ENCODE peak calls at places on chromosome 20, in seven cellular contexts. C is suprapubic skin, Y is cardiac fibroblast, M is WTC11, T is IMR-90, R is SK-N-SH, J is endothelial cell of umbilical vein. I is an unnamed sample.

GRCh38 chr20:63625771-63626423 is 1.0 kb downstream of the GMEB2 start:
- DNase-seq in M (no peak), J (no peak), R (peak), T (peak), C (no peak), Y (peak), I (peak)

GRCh38 chr20:37615507-37616425 is 78.1 kb upstream of the CTNNBL1 start:
- DNase-seq in C (no peak), T (no peak), M (peak), J (peak), R (peak), Y (peak), I (peak)

GRCh38 chr20:57222631-57222950 is 43.9 kb downstream of the BMP7 start:
- DNase-seq in M (no peak), J (no peak), T (no peak), Y (no peak), R (no peak), C (no peak), I (no peak)

GRCh38 chr20:58397429-58397828 is 8.4 kb downstream of the VAPB start:
- DNase-seq in J (no peak), R (no peak), Y (no peak), C (no peak), M (no peak), T (no peak), I (no peak)

GRCh38 chr20:45969712-45970634 is 2.0 kb downstream of the ZNF335 start:
- DNase-seq in M (peak), J (peak), C (peak), T (peak), Y (peak), R (peak), I (peak)

GRCh38 chr20:38579219-38579618 is 1.8 kb upstream of the ADIG start:
- DNase-seq in C (no peak), Y (no peak), T (no peak), R (no peak), M (no peak), J (no peak), I (no peak)

GRCh38 chr20:1019344-1019743 is 17.2 kb upstream of the RSPO4 start:
- DNase-seq in C (no peak), Y (no peak), R (no peak), J (no peak), T (no peak), M (no peak), I (no peak)

GRCh38 chr20:52230406-52230805 is 38.8 kb upstream of the ZFP64 start:
- DNase-seq in T (no peak), J (no peak), M (no peak), R (no peak), C (no peak), Y (peak), I (peak)

GRCh38 chr20:45111799-45112471 is 3.0 kb downstream of the WFDC5 start:
- DNase-seq in Y (peak), R (peak), J (peak), M (peak), C (no peak), T (no peak), I (no peak)

GRCh38 chr20:50313223-50313820 is 122.7 kb downstream of the CEBPB start:
- DNase-seq in T (peak), J (no peak), M (no peak), R (no peak), Y (peak), C (no peak), I (no peak)

GRCh38 chr20:34473262-34473883 is 42.8 kb upstream of the DYNLRB1 start:
- DNase-seq in J (peak), M (peak), R (peak), Y (peak), T (peak), C (no peak), I (peak)

GRCh38 chr20:46400828-46401477 is 5.5 kb downstream of the ELMO2 start:
- DNase-seq in J (peak), Y (peak), M (no peak), R (no peak), C (no peak), T (peak), I (peak)

GRCh38 chr20:24795444-24795843 is 153.6 kb upstream of the CST7 start:
- DNase-seq in J (no peak), R (no peak), M (no peak), T (peak), C (no peak), Y (no peak), I (peak)

GRCh38 chr20:23349338-23350006 is 1.1 kb upstream of the NXT1 start:
- DNase-seq in M (no peak), R (peak), T (no peak), Y (no peak), C (no peak), J (no peak), I (peak)

GRCh38 chr20:50535162-50535561 is 25.0 kb downstream of the PTPN1 start:
- DNase-seq in T (no peak), Y (no peak), R (no peak), C (no peak), J (no peak), M (no peak), I (no peak)

GRCh38 chr20:46084805-46085792 is 4.7 kb downstream of the NCOA5 start:
- DNase-seq in T (peak), Y (peak), J (peak), R (no peak), M (no peak), C (no peak), I (peak)

GRCh38 chr20:53171065-53171464 is 198.9 kb downstream of the TSHZ2 start:
- DNase-seq in M (no peak), T (no peak), J (no peak), Y (no peak), R (peak), C (no peak), I (no peak)

GRCh38 chr20:33444797-33445560 is 1.4 kb upstream of the SNTA1 start:
- DNase-seq in Y (peak), M (peak), J (no peak), T (no peak), C (no peak), R (no peak), I (no peak)

GRCh38 chr20:45427236-45428149 is 11.6 kb downstream of the PIGT start:
- DNase-seq in T (no peak), M (no peak), R (peak), Y (no peak), J (no peak), C (no peak), I (no peak)

GRCh38 chr20:53736757-53737403 is 143.2 kb upstream of the ZNF217 start:
- DNase-seq in Y (peak), J (peak), T (peak), M (no peak), R (no peak), C (no peak), I (no peak)

GRCh38 chr20:23257106-23257761 is 93.4 kb upstream of the NXT1 start:
- DNase-seq in C (peak), R (no peak), Y (peak), J (peak), T (peak), M (no peak), I (peak)

GRCh38 chr20:32067234-32067821 is 15.3 kb downstream of the HCK start:
- DNase-seq in Y (peak), R (no peak), J (no peak), T (peak), M (no peak), C (no peak), I (peak)

GRCh38 chr20:46808565-46808964 is 86.1 kb upstream of the EYA2 start:
- DNase-seq in R (no peak), C (no peak), Y (no peak), M (no peak), J (no peak), T (no peak), I (no peak)

GRCh38 chr20:25005661-25006060 is 13.1 kb upstream of the APMAP start:
- DNase-seq in C (peak), T (no peak), M (no peak), J (no peak), Y (no peak), R (no peak), I (peak)

GRCh38 chr20:24653306-24653705 is 183.9 kb downstream of the SYNDIG1 start:
- DNase-seq in T (peak), J (no peak), Y (peak), R (no peak), C (no peak), M (no peak), I (peak)

GRCh38 chr20:16434087-16434664 is 139.1 kb downstream of the KIF16B start:
- DNase-seq in Y (peak), R (peak), J (peak), T (peak), C (no peak), M (peak), I (peak)

GRCh38 chr20:50083034-50083433 is 29.9 kb downstream of the UBE2V1 start:
- DNase-seq in J (no peak), R (no peak), M (no peak), C (peak), Y (no peak), T (no peak), I (no peak)

GRCh38 chr20:52379723-52380336 is 188.3 kb upstream of the ZFP64 start:
- DNase-seq in Y (peak), J (peak), M (peak), C (no peak), T (peak), R (peak), I (peak)

GRCh38 chr20:1165521-1165920 is 19.3 kb downstream of the TMEM74B start:
- DNase-seq in J (no peak), Y (no peak), M (no peak), R (no peak), T (no peak), C (no peak), I (no peak)

GRCh38 chr20:48010623-48011022 is 225.3 kb upstream of the SULF2 start:
- DNase-seq in J (no peak), T (no peak), Y (no peak), C (no peak), M (no peak), R (no peak), I (no peak)

GRCh38 chr20:48011025-48011424 is 225.7 kb upstream of the SULF2 start:
- DNase-seq in C (no peak), T (no peak), M (no peak), Y (no peak), J (no peak), R (no peak), I (no peak)

GRCh38 chr20:48008850-48009535 is 223.7 kb upstream of the SULF2 start:
- DNase-seq in T (peak), R (no peak), J (no peak), Y (no peak), M (no peak), C (no peak), I (no peak)

GRCh38 chr20:48015136-48015925 is 230.1 kb upstream of the SULF2 start:
- DNase-seq in Y (no peak), T (peak), C (no peak), R (no peak), J (no peak), M (no peak), I (peak)

DNA sequence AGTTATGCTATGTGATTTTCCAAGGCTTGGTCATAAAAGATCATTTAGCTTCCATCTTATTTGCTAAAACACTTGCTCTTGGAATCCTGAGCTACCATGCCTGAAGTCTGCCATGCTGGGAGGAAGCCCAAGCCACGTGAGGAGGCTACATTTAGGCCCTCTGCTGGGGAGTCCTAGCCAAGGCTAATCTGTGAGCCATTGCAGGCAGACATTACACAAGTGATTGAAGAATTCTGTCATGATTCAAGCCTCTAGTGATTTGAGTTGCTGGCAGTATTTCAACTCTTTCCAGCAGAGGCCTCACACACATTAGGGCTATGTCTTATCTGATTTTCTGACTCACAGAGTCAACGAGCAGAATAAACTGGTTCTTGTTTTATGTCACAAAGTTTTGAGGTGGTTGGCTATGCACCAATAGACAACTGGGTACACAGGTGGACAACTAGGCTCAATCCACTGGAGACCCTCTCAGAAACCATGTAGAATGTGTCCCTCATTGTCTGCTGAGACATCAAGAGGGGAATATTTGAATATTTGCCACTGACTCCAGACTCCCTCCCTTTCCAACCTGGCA is 227.2 kb upstream of the SULF2 start:
- DNase-seq in M (no peak), Y (peak), J (no peak), C (no peak), R (peak), T (peak), I (peak)
- TF ChIP-seq CTCF in M (no peak), Y (no peak), J (no peak), C (no peak), R (peak), T (no peak), I (no peak)

GRCh38 chr20:17966432-17967312 is 1.9 kb downstream of the SNX5 start:
- DNase-seq in T (peak), J (peak), Y (peak), C (no peak), M (no peak), R (peak), I (peak)
- TF ChIP-seq CTCF in T (peak), J (peak), Y (peak), C (peak), M (no peak), R (peak), I (peak)

GRCh38 chr20:9500121-9500911 is 14.1 kb upstream of the LAMP5 start:
- DNase-seq in M (no peak), Y (no peak), R (no peak), T (peak), C (no peak), J (no peak), I (no peak)

GRCh38 chr20:9506964-9507369 is 7.4 kb upstream of the LAMP5 start:
- DNase-seq in C (no peak), Y (no peak), T (no peak), R (peak), M (peak), J (no peak), I (no peak)

GRCh38 chr20:9506337-9506821 is 8.0 kb upstream of the LAMP5 start:
- DNase-seq in T (no peak), M (peak), R (no peak), Y (no peak), C (no peak), J (no peak), I (no peak)

GRCh38 chr20:9501473-9501872 is 12.9 kb upstream of the LAMP5 start:
- DNase-seq in J (no peak), C (no peak), R (no peak), Y (no peak), T (no peak), M (no peak), I (no peak)

GRCh38 chr20:9503530-9504251 is 10.7 kb upstream of the LAMP5 start:
- DNase-seq in C (no peak), R (no peak), M (peak), J (no peak), T (peak), Y (no peak), I (peak)
- TF ChIP-seq CTCF in C (no peak), R (peak), M (no peak), J (no peak), T (peak), Y (no peak), I (peak)

GRCh38 chr20:40442181-40442963 is 246.7 kb downstream of the MAFB start:
- DNase-seq in R (peak), T (no peak), M (peak), J (no peak), Y (peak), C (no peak), I (peak)
- TF ChIP-seq CTCF in R (no peak), T (no peak), M (peak), J (no peak), Y (no peak), C (no peak), I (peak)

DNA sequence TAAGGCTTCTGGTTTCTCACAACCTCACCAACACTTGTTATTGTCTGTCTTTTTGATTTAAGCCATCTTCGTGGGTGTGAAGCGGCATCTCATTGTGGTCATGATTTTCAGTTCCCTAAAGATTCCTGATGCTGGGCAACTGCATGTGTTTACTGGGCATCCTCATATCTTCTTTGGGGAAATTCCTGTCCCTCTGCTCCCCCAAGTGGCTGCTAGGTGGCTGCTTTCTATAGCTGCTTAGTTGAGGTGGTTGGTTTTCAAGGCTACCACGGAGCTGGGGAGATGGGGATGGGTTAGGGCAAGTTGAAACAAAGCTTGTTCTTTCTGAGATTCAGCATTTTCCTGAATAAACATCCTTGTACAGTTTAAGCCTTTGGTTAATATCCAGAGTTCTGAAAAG is 403.9 kb upstream of the SULF2 start:
- DNase-seq in T (no peak), Y (no peak), J (peak), R (no peak), M (peak), C (no peak), I (peak)
- TF ChIP-seq CTCF in T (no peak), Y (peak), J (peak), R (peak), M (no peak), C (no peak), I (peak)

DNA sequence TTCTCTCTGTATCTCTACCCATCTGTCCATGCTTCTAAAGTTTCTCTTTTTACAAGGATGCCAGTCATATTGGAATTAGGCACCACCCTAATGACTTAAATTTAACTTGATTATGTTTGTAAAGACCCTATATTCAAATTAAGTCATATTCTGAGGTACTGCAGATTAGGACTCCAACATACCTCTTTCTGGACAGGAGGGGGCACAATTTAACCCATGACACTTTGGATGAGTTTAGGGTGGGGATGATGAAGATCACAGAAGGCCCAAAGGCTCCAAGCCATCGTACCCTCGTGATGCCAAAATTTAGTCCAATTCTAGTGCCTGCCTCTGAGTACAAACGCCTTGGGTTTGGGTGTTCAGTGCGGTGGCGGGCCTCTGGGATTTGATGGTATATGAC is 15.0 kb upstream of the NKX2-2 start:
- DNase-seq in M (no peak), C (no peak), T (no peak), R (no peak), J (no peak), Y (no peak), I (no peak)
- TF ChIP-seq CTCF in M (no peak), C (no peak), T (no peak), R (no peak), J (no peak), Y (no peak), I (no peak)

GRCh38 chr20:36031806-36032205 is 63.4 kb downstream of the CNBD2 start:
- DNase-seq in T (no peak), Y (no peak), J (no peak), C (no peak), M (no peak), R (no peak), I (no peak)

GRCh38 chr20:36035720-36036119 is 67.3 kb downstream of the CNBD2 start:
- DNase-seq in J (no peak), C (no peak), M (no peak), T (no peak), R (no peak), Y (no peak), I (no peak)

GRCh38 chr20:36040571-36040970 is 72.2 kb downstream of the CNBD2 start:
- DNase-seq in Y (no peak), J (no peak), R (no peak), C (no peak), T (no peak), M (no peak), I (no peak)

GRCh38 chr20:36034875-36035274 is 66.5 kb downstream of the CNBD2 start:
- DNase-seq in C (peak), Y (no peak), T (no peak), M (no peak), J (no peak), R (no peak), I (no peak)

DNA sequence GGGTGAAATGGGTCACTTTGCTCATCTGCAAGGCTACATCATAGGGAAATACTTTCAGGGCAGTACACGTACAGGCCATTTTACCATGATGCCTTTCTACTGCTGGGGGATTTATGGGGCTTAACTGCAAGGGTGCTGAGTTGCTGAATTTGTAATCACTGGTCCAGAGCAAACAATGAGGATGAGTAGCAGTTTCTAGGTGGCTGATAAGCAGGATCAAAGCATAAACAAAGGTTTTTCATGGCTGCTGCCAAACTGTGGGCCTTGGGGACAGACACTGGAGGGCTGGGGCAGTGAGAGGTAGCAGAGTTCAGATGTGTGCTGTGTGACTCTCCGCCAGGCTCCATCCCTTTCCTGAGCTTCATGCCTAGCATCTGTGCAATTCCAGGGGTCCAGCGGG is 68.3 kb downstream of the CNBD2 start:
- DNase-seq in T (no peak), R (no peak), Y (no peak), J (no peak), C (no peak), M (no peak), I (no peak)
- TF ChIP-seq CTCF in T (no peak), R (no peak), Y (no peak), J (no peak), C (no peak), M (no peak), I (no peak)

GRCh38 chr20:14617123-14617522 is 279.7 kb upstream of the FLRT3 start:
- DNase-seq in Y (no peak), J (no peak), R (no peak), T (no peak), M (no peak), C (no peak), I (no peak)

GRCh38 chr20:14619411-14619810 is 282.0 kb upstream of the FLRT3 start:
- DNase-seq in T (no peak), Y (no peak), M (no peak), R (no peak), C (no peak), J (no peak), I (no peak)

GRCh38 chr20:14622796-14623195 is 285.4 kb upstream of the FLRT3 start:
- DNase-seq in Y (peak), T (peak), M (peak), R (no peak), J (no peak), C (no peak), I (peak)
- TF ChIP-seq CTCF in Y (no peak), T (no peak), M (no peak), R (peak), J (no peak), C (no peak), I (peak)

GRCh38 chr20:3190681-3191111 is 13.8 kb downstream of the DDRGK1 start:
- DNase-seq in T (no peak), Y (no peak), C (no peak), M (peak), R (no peak), J (no peak), I (no peak)
- TF ChIP-seq CTCF in T (no peak), Y (no peak), C (no peak), M (no peak), R (no peak), J (no peak), I (no peak)